ENCODE peak calls at places on chromosome 1, in six cellular contexts. One of them, this sample, is unnamed.

GRCh38 chr1:232549998-232550397 is 79.9 kb downstream of the SIPA1L2 start:
- DNase-seq in EH: no peak
- DNase-seq in RWPE1: no peak
- DNase-seq in fibroblast of lung: no peak
- DNase-seq in GDM1: no peak
- DNase-seq in Ammon's horn: no peak
- DNase-seq in this sample: no peak

GRCh38 chr1:148264374-148265276 is 112.5 kb upstream of the NBPF11 start:
- DNase-seq in EH: peak
- DNase-seq in RWPE1: peak
- DNase-seq in fibroblast of lung: peak
- DNase-seq in GDM1: no peak
- DNase-seq in Ammon's horn: peak
- DNase-seq in this sample: no peak

GRCh38 chr1:32901823-32902534 is 790 bp upstream of the TMEM54 start:
- DNase-seq in EH: no peak
- DNase-seq in RWPE1: no peak
- DNase-seq in fibroblast of lung: no peak
- DNase-seq in GDM1: no peak
- DNase-seq in Ammon's horn: no peak
- DNase-seq in this sample: no peak

GRCh38 chr1:202009326-202010031 is 908 bp upstream of the ELF3 start:
- DNase-seq in EH: peak
- DNase-seq in RWPE1: peak
- DNase-seq in fibroblast of lung: peak
- DNase-seq in GDM1: no peak
- DNase-seq in Ammon's horn: peak
- DNase-seq in this sample: peak

GRCh38 chr1:99327357-99327756 is 63.1 kb downstream of the PLPPR4 start:
- DNase-seq in EH: no peak
- DNase-seq in RWPE1: no peak
- DNase-seq in fibroblast of lung: no peak
- DNase-seq in GDM1: no peak
- DNase-seq in Ammon's horn: no peak
- DNase-seq in this sample: no peak

GRCh38 chr1:230127105-230128054 is 60.3 kb downstream of the GALNT2 start:
- DNase-seq in EH: no peak
- DNase-seq in RWPE1: no peak
- DNase-seq in fibroblast of lung: no peak
- DNase-seq in GDM1: no peak
- DNase-seq in Ammon's horn: no peak
- DNase-seq in this sample: no peak

GRCh38 chr1:223500560-223501425 is 107.6 kb downstream of the CCDC185 start:
- DNase-seq in EH: peak
- DNase-seq in RWPE1: peak
- DNase-seq in fibroblast of lung: peak
- DNase-seq in GDM1: no peak
- DNase-seq in Ammon's horn: no peak
- DNase-seq in this sample: peak

GRCh38 chr1:44594871-44595735 is 79.2 kb downstream of the TMEM53 start:
- DNase-seq in EH: peak
- DNase-seq in RWPE1: peak
- DNase-seq in fibroblast of lung: peak
- DNase-seq in GDM1: peak
- DNase-seq in Ammon's horn: peak
- DNase-seq in this sample: peak

GRCh38 chr1:157106813-157107189 is 7.2 kb upstream of the ETV3L start:
- DNase-seq in EH: no peak
- DNase-seq in RWPE1: no peak
- DNase-seq in fibroblast of lung: no peak
- DNase-seq in GDM1: no peak
- DNase-seq in Ammon's horn: no peak
- DNase-seq in this sample: no peak